ENCODE peak calls at places on chromosomes 5 and 9, in four cellular contexts. Y, O, E and W are unnamed samples.

GRCh38 chr9:74330487-74331214 is 166.5 kb upstream of the RORB start:
- DNase-seq in O (no peak), Y (no peak), E (no peak), W (no peak)

GRCh38 chr9:103816146-103816545 is 278.0 kb upstream of the SMC2 start:
- DNase-seq in O (no peak), Y (no peak), E (no peak), W (no peak)

GRCh38 chr9:83281306-83282255 is 218.6 kb upstream of the RASEF start:
- DNase-seq in E (no peak), Y (peak; percentile 62), O (peak; percentile 61), W (no peak)

GRCh38 chr9:75299324-75299723 is 211.0 kb downstream of the OSTF1 start:
- DNase-seq in Y (no peak), O (peak; percentile 9), E (no peak), W (no peak)

GRCh38 chr5:167452186-167452585 is 839.3 kb upstream of the WWC1 start:
- DNase-seq in O (no peak), Y (no peak), E (no peak), W (no peak)

GRCh38 chr9:109811876-109812275 is 31.9 kb downstream of the PALM2AKAP2 start:
- DNase-seq in Y (no peak), O (no peak), E (no peak), W (no peak)

GRCh38 chr9:88535226-88535931 is 401 bp downstream of the NXNL2 start:
- DNase-seq in O (no peak), Y (no peak), E (no peak), W (peak; percentile 29)

GRCh38 chr9:130632081-130632710 is 32.2 kb upstream of the PRDM12 start:
- DNase-seq in E (no peak), Y (no peak), O (no peak), W (no peak)

GRCh38 chr5:141343242-141343952 is at the start of gene PCDHGA3:
- DNase-seq in E (no peak), Y (peak; percentile 63), O (no peak), W (no peak)

GRCh38 chr5:40354171-40354570 is 325.5 kb upstream of the PTGER4 start:
- DNase-seq in E (no peak), O (no peak), Y (no peak), W (no peak)

GRCh38 chr5:59008816-59009473 is 426.1 kb downstream of the RAB3C start:
- DNase-seq in Y (no peak), E (no peak), O (no peak), W (no peak)

GRCh38 chr5:132026516-132027008 is 15.1 kb upstream of the ACSL6 start:
- DNase-seq in E (no peak), O (no peak), Y (no peak), W (no peak)

GRCh38 chr5:172051643-172052362 is 45.4 kb upstream of the FBXW11 start:
- DNase-seq in Y (peak; percentile 43), E (no peak), O (no peak), W (no peak)

GRCh38 chr9:37329576-37329975 is 92.9 kb upstream of the GRHPR start:
- DNase-seq in E (no peak), Y (peak; percentile 58), O (peak; percentile 46), W (no peak)
- TF ChIP-seq CTCF in E (peak; percentile 68), Y (peak; percentile 46), O (peak; percentile 39), W (no peak)

DNA sequence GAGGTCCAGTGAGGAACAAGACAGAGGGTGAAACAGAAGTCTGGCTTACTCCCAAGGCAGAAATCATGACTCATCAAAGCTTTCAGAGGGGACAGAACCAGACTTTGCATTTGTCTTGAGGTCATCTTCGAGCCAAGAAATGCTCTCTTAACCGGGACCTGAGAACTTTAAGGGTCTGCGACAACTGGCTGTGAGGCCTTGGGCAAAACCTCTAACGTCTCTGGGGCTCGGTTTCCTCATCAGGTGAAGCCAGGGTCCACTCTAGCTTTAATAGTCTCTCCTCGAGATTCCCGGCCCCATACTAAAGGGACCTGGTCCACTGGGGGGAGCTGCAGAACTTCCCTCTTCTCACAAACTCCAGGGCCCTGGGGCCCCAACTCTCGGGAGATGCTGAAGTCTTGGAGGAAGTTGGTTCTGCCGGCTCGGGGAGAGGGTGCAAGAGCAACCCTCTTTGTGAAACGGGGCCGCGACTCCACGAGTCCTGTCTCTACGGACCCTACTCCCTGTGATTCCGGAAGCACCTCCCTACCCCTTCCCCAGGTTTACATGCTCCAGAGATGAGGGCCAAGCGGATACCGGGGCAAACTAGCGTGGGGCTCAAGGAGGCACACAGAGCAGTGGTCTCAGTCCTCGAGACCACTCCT is 2.6 kb downstream of the GLIS3 start:
- DNase-seq in E (peak; percentile 89), O (peak; percentile 91), Y (peak; percentile 90), W (peak; percentile 52)
- TF ChIP-seq CTCF in E (peak; percentile 60), O (peak; percentile 39), Y (peak; percentile 57), W (no peak)

GRCh38 chr5:118371973-118372650 is 616.2 kb downstream of the DTWD2 start:
- DNase-seq in O (no peak), E (no peak), Y (no peak), W (no peak)

GRCh38 chr5:118365718-118366117 is 622.6 kb downstream of the DTWD2 start:
- DNase-seq in O (no peak), Y (no peak), E (no peak), W (no peak)

DNA sequence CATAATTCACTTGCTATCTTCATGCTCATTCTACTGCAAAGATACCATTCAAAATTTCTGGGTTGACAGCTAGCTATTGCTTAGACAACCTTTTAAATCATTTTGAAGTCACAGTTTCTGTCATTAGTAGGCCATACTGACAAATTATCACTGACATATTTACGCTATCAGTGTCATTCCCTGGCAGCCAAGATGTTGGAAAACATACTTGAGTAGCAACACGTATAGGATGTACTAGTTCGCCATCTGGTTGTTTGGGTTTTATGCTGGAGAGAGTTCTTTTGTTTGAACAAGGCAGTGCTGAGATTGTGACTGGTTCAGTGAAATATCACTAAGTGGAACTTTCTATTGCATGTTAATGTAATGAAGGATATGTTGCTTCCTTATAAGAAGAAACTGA is 621.9 kb downstream of the DTWD2 start:
- DNase-seq in Y (no peak), O (no peak), E (no peak), W (no peak)
- TF ChIP-seq CTCF in Y (no peak), O (no peak), E (no peak), W (no peak)

DNA sequence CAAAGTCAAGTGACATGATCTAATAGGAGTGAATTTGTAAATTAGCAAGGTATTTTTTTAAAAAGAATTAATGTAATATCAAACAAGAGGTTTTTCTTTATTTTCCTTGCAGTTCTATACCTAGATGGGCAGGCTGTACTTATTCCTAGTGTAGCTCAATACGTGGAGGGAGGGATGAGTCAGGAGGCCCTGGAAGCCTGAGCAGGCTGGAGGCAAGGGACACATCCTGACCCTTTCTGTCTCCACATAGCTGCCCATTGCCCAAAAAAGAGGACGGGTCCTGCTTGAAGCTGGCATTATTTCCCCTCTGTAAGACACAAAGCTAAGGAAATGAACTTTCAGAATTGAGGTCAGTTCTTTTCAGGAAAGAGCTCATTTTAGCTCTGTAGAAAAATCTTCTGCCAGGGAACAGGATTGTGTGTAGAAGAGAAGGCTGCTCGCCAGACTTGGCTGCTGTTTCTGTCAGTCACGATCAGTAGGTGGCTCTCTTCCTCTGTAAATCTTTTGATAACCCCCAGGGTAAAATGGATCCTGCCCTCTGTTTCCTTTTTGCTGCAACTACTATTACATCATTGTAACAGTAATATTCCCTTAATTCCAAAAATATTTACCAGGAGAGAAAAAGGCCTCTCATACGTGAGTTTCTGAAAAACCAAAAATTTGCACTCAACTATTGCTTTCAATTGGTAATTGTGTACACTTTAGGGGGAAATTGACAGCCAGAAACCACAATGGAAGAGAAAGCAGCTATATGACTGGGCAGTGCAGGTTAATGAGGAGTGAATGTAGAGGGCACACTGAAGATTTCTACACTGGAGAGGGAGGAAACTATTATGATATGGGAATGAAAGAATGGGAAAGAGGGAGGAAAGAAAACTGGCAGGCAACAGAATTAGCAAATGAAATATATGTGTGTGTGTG is 12.3 kb upstream of the IFNW1 start:
- DNase-seq in E (no peak), O (peak; percentile 32), Y (peak; percentile 45), W (peak; percentile 15)
- TF ChIP-seq CTCF in E (peak; percentile 30), O (no peak), Y (peak; percentile 27), W (no peak)